ENCODE peak calls at places on chromosomes 6 and 20, in four cellular contexts. V, J, P and U are unnamed samples.

GRCh38 chr6:125098253-125098652 is 55.3 kb upstream of the TPD52L1 start:
- DNase-seq in J (no peak), V (no peak), P (no peak), U (no peak)

GRCh38 chr6:108165714-108166663 is at the start of gene NR2E1:
- DNase-seq in P (no peak), J (no peak), V (no peak), U (no peak)

GRCh38 chr20:32338665-32339064 is 19.5 kb upstream of the ASXL1 start:
- DNase-seq in P (no peak), V (no peak), J (no peak), U (peak)

GRCh38 chr6:118280210-118280609 is 267.9 kb upstream of the PLN start:
- DNase-seq in J (no peak), P (no peak), V (no peak), U (no peak)

GRCh38 chr20:49846206-49846807 is 33.7 kb downstream of the SLC9A8 start:
- DNase-seq in J (peak), V (no peak), P (peak), U (no peak)

GRCh38 chr6:129844118-129844891 is 16.8 kb downstream of the TMEM244 start:
- DNase-seq in J (no peak), V (no peak), P (peak), U (no peak)

GRCh38 chr20:34825530-34826362 is at the start of gene NCOA6:
- DNase-seq in P (peak), V (peak), J (peak), U (peak)

GRCh38 chr20:58131111-58131510 is 97.3 kb downstream of the ANKRD60 start:
- DNase-seq in P (peak), V (no peak), J (peak), U (no peak)

GRCh38 chr20:17215167-17215566 is 11.7 kb upstream of the PCSK2 start:
- DNase-seq in V (no peak), J (no peak), P (no peak), U (no peak)

GRCh38 chr20:61723538-61724257 is 342.0 kb downstream of the TAF4 start:
- DNase-seq in P (no peak), V (no peak), J (no peak), U (no peak)